ENCODE peak calls at places on chromosomes 12 and 14, in seven cellular contexts. One of them, this sample, is unnamed.
A peak's percentile ranks its signal among the peaks of the same experiment; 100 is the strongest.

GRCh38 chr12:5969974-5970690 is 25.1 kb upstream of the ANO2 start:
- DNase-seq in stomach: no peak
- DNase-seq in osteoblast: no peak
- DNase-seq in astrocyte of the cerebellum: no peak
- DNase-seq in PC-9: no peak
- DNase-seq in cardiac fibroblast: no peak
- DNase-seq in lower lobe of right lung: no peak
- DNase-seq in this sample: no peak

GRCh38 chr14:23487216-23487615 is 17.7 kb downstream of the NGDN start:
- DNase-seq in stomach: no peak
- DNase-seq in osteoblast: no peak
- DNase-seq in astrocyte of the cerebellum: no peak
- DNase-seq in PC-9: no peak
- DNase-seq in cardiac fibroblast: no peak
- DNase-seq in lower lobe of right lung: no peak
- DNase-seq in this sample: no peak

GRCh38 chr14:59484611-59485174 is 376 bp downstream of the JKAMP start:
- DNase-seq in stomach: no peak
- DNase-seq in osteoblast: no peak
- DNase-seq in astrocyte of the cerebellum: no peak
- DNase-seq in PC-9: no peak
- DNase-seq in cardiac fibroblast: no peak
- DNase-seq in lower lobe of right lung: no peak
- DNase-seq in this sample: no peak

GRCh38 chr12:111084605-111085004 is 164.2 kb upstream of the MYL2 start:
- DNase-seq in stomach: no peak
- DNase-seq in osteoblast: peak; percentile 15
- DNase-seq in astrocyte of the cerebellum: no peak
- DNase-seq in PC-9: no peak
- DNase-seq in cardiac fibroblast: no peak
- DNase-seq in lower lobe of right lung: no peak
- DNase-seq in this sample: no peak

GRCh38 chr14:71711619-71712018 is 220.6 kb upstream of the RGS6 start:
- DNase-seq in stomach: no peak
- DNase-seq in osteoblast: peak; percentile 59
- DNase-seq in astrocyte of the cerebellum: peak; percentile 70
- DNase-seq in PC-9: no peak
- DNase-seq in cardiac fibroblast: peak; percentile 92
- DNase-seq in lower lobe of right lung: no peak
- DNase-seq in this sample: peak; percentile 52

GRCh38 chr12:4743046-4743445 is 22.8 kb downstream of the GALNT8 start:
- DNase-seq in stomach: no peak
- DNase-seq in osteoblast: no peak
- DNase-seq in astrocyte of the cerebellum: no peak
- DNase-seq in PC-9: no peak
- DNase-seq in cardiac fibroblast: no peak
- DNase-seq in lower lobe of right lung: no peak
- DNase-seq in this sample: no peak

GRCh38 chr12:50103767-50104321 is at the start of gene GPD1:
- DNase-seq in stomach: peak; percentile 90
- DNase-seq in osteoblast: peak; percentile 95
- DNase-seq in astrocyte of the cerebellum: no peak
- DNase-seq in PC-9: peak; percentile 63
- DNase-seq in cardiac fibroblast: peak; percentile 55
- DNase-seq in lower lobe of right lung: peak; percentile 84
- DNase-seq in this sample: no peak

GRCh38 chr14:101972126-101972785 is 7.9 kb downstream of the DYNC1H1 start:
- DNase-seq in stomach: peak; percentile 76
- DNase-seq in osteoblast: peak; percentile 94
- DNase-seq in astrocyte of the cerebellum: peak; percentile 99
- DNase-seq in PC-9: peak; percentile 96
- DNase-seq in cardiac fibroblast: peak; percentile 98
- DNase-seq in lower lobe of right lung: peak; percentile 79
- DNase-seq in this sample: peak; percentile 94

GRCh38 chr12:107328442-107329133 is 235.2 kb upstream of the CRY1 start:
- DNase-seq in stomach: no peak
- DNase-seq in osteoblast: no peak
- DNase-seq in astrocyte of the cerebellum: peak; percentile 56
- DNase-seq in PC-9: peak; percentile 42
- DNase-seq in cardiac fibroblast: peak; percentile 29
- DNase-seq in lower lobe of right lung: no peak
- DNase-seq in this sample: peak; percentile 78

GRCh38 chr14:28671425-28671824 is 95.2 kb upstream of the FOXG1 start:
- DNase-seq in stomach: no peak
- DNase-seq in osteoblast: no peak
- DNase-seq in astrocyte of the cerebellum: peak; percentile 37
- DNase-seq in PC-9: no peak
- DNase-seq in cardiac fibroblast: peak; percentile 71
- DNase-seq in lower lobe of right lung: no peak
- DNase-seq in this sample: no peak

GRCh38 chr14:63205850-63206249 is 1.6 kb downstream of the RHOJ start:
- DNase-seq in stomach: no peak
- DNase-seq in osteoblast: no peak
- DNase-seq in astrocyte of the cerebellum: no peak
- DNase-seq in PC-9: no peak
- DNase-seq in cardiac fibroblast: peak; percentile 39
- DNase-seq in lower lobe of right lung: no peak
- DNase-seq in this sample: no peak

GRCh38 chr14:71400821-71401447 is 493.7 kb downstream of the PCNX1 start:
- DNase-seq in stomach: no peak
- DNase-seq in osteoblast: no peak
- DNase-seq in astrocyte of the cerebellum: peak; percentile 12
- DNase-seq in PC-9: no peak
- DNase-seq in cardiac fibroblast: peak; percentile 41
- DNase-seq in lower lobe of right lung: no peak
- DNase-seq in this sample: no peak

GRCh38 chr12:32089156-32089950 is 17.3 kb upstream of the BICD1 start:
- DNase-seq in stomach: no peak
- DNase-seq in osteoblast: no peak
- DNase-seq in astrocyte of the cerebellum: no peak
- DNase-seq in PC-9: peak; percentile 52
- DNase-seq in cardiac fibroblast: no peak
- DNase-seq in lower lobe of right lung: no peak
- DNase-seq in this sample: no peak

DNA sequence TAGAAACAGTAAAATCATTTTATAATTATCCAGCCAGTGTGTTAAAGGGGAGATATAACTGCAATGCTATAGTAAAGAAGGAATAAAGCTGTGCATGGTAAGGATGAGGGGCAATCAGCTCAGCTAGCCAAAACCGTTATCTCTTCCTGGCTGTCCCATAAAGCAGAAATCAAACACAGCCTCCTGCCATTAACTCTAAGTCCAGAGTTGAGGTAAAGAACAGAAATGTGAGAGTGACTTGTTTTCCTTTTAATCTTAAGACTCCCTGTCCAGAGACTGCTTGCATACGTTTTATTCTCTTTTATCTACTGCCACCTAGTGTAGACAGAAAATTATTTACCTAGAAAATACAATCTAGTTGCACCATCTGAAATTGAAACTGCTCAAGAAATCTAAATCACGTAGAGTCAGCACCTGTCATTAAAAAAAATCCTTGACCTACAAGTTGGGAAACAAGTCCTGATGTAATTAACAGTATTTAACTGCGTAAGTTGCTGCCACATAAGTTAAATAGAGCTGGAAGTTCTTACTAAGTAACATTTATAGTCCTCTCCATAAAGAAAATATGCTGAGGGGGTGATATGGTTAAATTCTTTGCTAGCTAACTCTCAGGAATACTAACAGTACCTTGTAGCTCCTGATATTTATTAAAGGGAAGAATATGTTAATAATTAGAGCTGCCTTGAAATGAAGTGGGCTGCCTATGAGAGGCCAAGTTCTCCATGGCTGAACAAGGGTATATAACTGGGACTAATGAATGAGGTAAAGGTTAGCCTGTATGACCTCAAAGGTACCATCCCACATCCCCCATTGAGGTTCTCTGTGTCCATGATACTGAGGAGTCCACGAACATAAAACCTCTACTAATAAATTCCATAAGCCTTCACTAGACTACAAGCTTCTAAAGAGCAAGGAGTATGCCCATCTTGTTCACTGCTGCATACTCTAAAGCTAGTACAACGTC is 62.7 kb downstream of the GALNT4 start:
- DNase-seq in stomach: no peak
- DNase-seq in osteoblast: peak; percentile 81
- DNase-seq in astrocyte of the cerebellum: peak; percentile 66
- DNase-seq in PC-9: no peak
- DNase-seq in cardiac fibroblast: peak; percentile 85
- DNase-seq in lower lobe of right lung: no peak
- DNase-seq in this sample: no peak
- TF ChIP-seq CTCF in stomach: peak; percentile 84
- TF ChIP-seq CTCF in osteoblast: peak; percentile 53
- TF ChIP-seq CTCF in astrocyte of the cerebellum: peak; percentile 22
- TF ChIP-seq CTCF in PC-9: peak; percentile 77
- TF ChIP-seq CTCF in cardiac fibroblast: peak; percentile 31
- TF ChIP-seq CTCF in lower lobe of right lung: peak; percentile 66
- TF ChIP-seq CTCF in this sample: peak; percentile 58

DNA sequence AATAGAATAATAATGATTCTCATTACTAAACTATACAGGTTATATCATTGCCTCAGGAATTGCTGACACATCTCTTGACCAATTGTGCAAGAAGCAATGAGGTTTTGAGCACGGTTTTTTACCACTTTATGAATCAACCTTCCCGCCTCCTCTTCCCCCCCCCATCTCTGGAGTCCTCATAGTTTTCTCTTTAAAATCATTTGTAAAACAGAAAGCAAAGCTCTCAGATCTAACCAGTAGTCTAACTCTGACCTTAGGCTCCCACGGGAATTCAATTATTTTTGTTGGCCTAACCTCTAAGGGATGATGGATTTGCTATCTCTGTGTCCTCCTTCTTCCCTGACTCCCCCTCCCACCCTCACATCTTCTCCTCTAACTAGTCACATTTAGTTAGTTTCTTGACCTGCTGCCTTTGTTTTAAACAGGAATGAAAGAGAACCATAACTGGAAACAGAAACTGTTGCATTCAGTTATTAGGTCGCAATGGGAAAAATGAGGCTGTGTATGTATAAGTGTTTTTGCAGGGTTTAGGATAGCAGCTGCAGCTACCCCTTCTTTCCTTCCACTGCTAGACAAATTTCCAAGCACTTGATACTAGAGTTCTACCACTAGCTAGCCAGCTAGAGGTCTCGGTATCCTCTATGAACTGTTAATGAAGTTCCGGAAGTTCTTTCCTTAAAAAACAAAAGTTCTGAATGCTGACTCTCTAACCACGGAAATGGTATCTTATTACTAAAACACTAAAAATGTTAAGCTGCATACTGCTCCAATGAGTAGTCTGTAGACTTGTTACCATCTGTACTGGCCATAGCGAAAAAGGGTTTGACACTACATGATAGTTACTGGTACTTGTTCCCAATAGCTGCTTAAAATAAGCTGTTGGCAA is 65.4 kb downstream of the TAOK3 start:
- DNase-seq in stomach: no peak
- DNase-seq in osteoblast: peak; percentile 62
- DNase-seq in astrocyte of the cerebellum: peak; percentile 79
- DNase-seq in PC-9: peak; percentile 12
- DNase-seq in cardiac fibroblast: peak; percentile 86
- DNase-seq in lower lobe of right lung: no peak
- DNase-seq in this sample: peak; percentile 57
- H3K4me3 ChIP-seq in stomach: no peak overlapping the region
- H3K4me3 ChIP-seq in osteoblast: peak overlapping the region; percentile 66
- H3K4me3 ChIP-seq in astrocyte of the cerebellum: peak overlapping the region; percentile 29
- H3K4me3 ChIP-seq in PC-9: peak overlapping the region; percentile 50
- H3K4me3 ChIP-seq in cardiac fibroblast: peak overlapping the region; percentile 39
- H3K4me3 ChIP-seq in lower lobe of right lung: peak overlapping the region; percentile 18
- H3K4me3 ChIP-seq in this sample: peak overlapping the region; percentile 35

GRCh38 chr12:61654698-61655097 is 605.5 kb upstream of the USP15 start:
- DNase-seq in stomach: no peak
- DNase-seq in osteoblast: no peak
- DNase-seq in astrocyte of the cerebellum: no peak
- DNase-seq in PC-9: no peak
- DNase-seq in cardiac fibroblast: no peak
- DNase-seq in lower lobe of right lung: no peak
- DNase-seq in this sample: no peak
- TF ChIP-seq CTCF in stomach: peak; percentile 6
- TF ChIP-seq CTCF in osteoblast: no peak
- TF ChIP-seq CTCF in astrocyte of the cerebellum: no peak
- TF ChIP-seq CTCF in PC-9: no peak
- TF ChIP-seq CTCF in cardiac fibroblast: no peak
- TF ChIP-seq CTCF in lower lobe of right lung: peak; percentile 11
- TF ChIP-seq CTCF in this sample: peak; percentile 56

DNA sequence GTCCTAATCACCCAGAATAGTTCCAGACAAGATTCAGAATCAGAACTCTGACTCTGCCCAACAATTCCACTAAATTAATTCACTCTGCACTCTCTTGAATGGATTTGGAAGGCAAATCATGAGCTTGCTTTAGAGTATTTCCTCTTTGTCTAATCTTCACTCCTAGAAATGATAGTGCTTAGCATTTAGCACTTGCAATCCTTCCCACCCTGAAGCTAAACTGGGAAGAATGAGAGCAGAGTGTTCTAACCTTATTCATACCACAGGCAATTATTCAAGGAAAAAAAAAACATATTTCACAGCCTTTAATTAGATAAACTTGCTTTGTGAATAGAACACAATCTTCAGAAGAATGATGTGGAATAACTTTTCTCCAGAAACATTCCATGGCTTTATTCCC is 264.6 kb downstream of the PAWR start:
- DNase-seq in stomach: no peak
- DNase-seq in osteoblast: no peak
- DNase-seq in astrocyte of the cerebellum: no peak
- DNase-seq in PC-9: no peak
- DNase-seq in cardiac fibroblast: peak; percentile 55
- DNase-seq in lower lobe of right lung: no peak
- DNase-seq in this sample: no peak
- H3K4me3 ChIP-seq in stomach: no peak overlapping the region
- H3K4me3 ChIP-seq in osteoblast: no peak overlapping the region
- H3K4me3 ChIP-seq in astrocyte of the cerebellum: no peak overlapping the region
- H3K4me3 ChIP-seq in PC-9: no peak overlapping the region
- H3K4me3 ChIP-seq in cardiac fibroblast: no peak overlapping the region
- H3K4me3 ChIP-seq in lower lobe of right lung: no peak overlapping the region
- H3K4me3 ChIP-seq in this sample: no peak overlapping the region